ENCODE peak calls at places on chromosomes 4 and X, in seven cellular contexts. Z is sigmoid colon, J is A673, G is psoas muscle, O is right lobe of liver, D is cardiac muscle cell, F is neuronal stem cell. N is an unnamed sample.
A peak's percentile ranks its signal among the peaks of the same experiment; 100 is the strongest.

GRCh38 chr4:5478697-5479096 is 229.7 kb downstream of the EVC2 start:
- DNase-seq in G (no peak), J (no peak), O (no peak), D (no peak), Z (no peak), F (no peak), N (no peak)

GRCh38 chr4:156619154-156619934 is 352.3 kb downstream of the PDGFC start:
- DNase-seq in O (no peak), G (no peak), D (no peak), F (no peak), J (no peak), Z (no peak), N (no peak)

GRCh38 chrX:39756086-39756883 is 341.5 kb downstream of the BCOR start:
- DNase-seq in D (no peak), Z (peak; percentile 73), F (no peak), O (no peak), G (peak; percentile 63), J (no peak), N (no peak)

GRCh38 chrX:97531824-97532223 is 648.1 kb downstream of the RPA4 start:
- DNase-seq in D (no peak), F (no peak), J (no peak), G (no peak), O (no peak), Z (no peak), N (no peak)

GRCh38 chr4:20859097-20859781 is 159.0 kb downstream of the PACRGL start:
- DNase-seq in F (no peak), O (no peak), J (no peak), G (no peak), Z (no peak), D (no peak), N (no peak)

GRCh38 chr4:14180983-14181601 is 553.6 kb upstream of the BOD1L1 start:
- DNase-seq in G (no peak), J (no peak), F (no peak), Z (no peak), D (no peak), O (no peak), N (no peak)

GRCh38 chr4:176236909-176237308 is 32.1 kb downstream of the ASB5 start:
- DNase-seq in G (no peak), F (no peak), J (no peak), D (no peak), Z (no peak), O (no peak), N (no peak)

GRCh38 chr4:57462843-57463242 is 352.7 kb upstream of the IGFBP7 start:
- DNase-seq in G (no peak), F (peak; percentile 31), O (no peak), Z (no peak), D (no peak), J (no peak), N (no peak)

GRCh38 chr4:139808381-139809206 is 143.0 kb downstream of the MGST2 start:
- DNase-seq in J (peak; percentile 21), G (no peak), D (peak; percentile 72), Z (no peak), F (peak; percentile 61), O (no peak), N (no peak)

GRCh38 chrX:30800901-30801300 is 88.2 kb downstream of the TAB3 start:
- DNase-seq in Z (no peak), O (no peak), G (no peak), F (no peak), D (no peak), J (no peak), N (no peak)

GRCh38 chr4:95165926-95166524 is 382.7 kb downstream of the UNC5C start:
- DNase-seq in G (no peak), Z (no peak), F (peak; percentile 63), J (peak; percentile 56), O (no peak), D (peak; percentile 87), N (peak; percentile 83)

GRCh38 chr4:166512267-166512666 is 639.2 kb downstream of the TLL1 start:
- DNase-seq in D (no peak), G (no peak), Z (no peak), J (no peak), O (no peak), F (no peak), N (no peak)

GRCh38 chr4:25358515-25359275 is 18.4 kb upstream of the ANAPC4 start:
- DNase-seq in G (no peak), J (no peak), Z (no peak), F (no peak), O (no peak), D (no peak), N (no peak)

GRCh38 chrX:118965395-118965794 is 9.0 kb upstream of the LONRF3 start:
- DNase-seq in G (no peak), D (no peak), J (no peak), Z (no peak), F (no peak), O (no peak), N (no peak)

GRCh38 chr4:175412161-175412560 is 399.9 kb downstream of the GPM6A start:
- DNase-seq in G (no peak), O (peak; percentile 9), D (no peak), F (no peak), Z (no peak), J (no peak), N (no peak)

GRCh38 chrX:151688695-151689094 is 6.6 kb upstream of the PRRG3 start:
- DNase-seq in J (no peak), Z (no peak), O (no peak), F (no peak), D (no peak), G (no peak), N (no peak)

GRCh38 chr4:42547805-42548204 is 109.1 kb downstream of the ATP8A1 start:
- DNase-seq in O (no peak), F (no peak), G (no peak), J (no peak), D (no peak), Z (no peak), N (no peak)

GRCh38 chrX:64204701-64205440 is 637 bp downstream of the AMER1 start:
- DNase-seq in D (peak; percentile 34), J (peak; percentile 19), F (no peak), O (peak; percentile 57), G (peak; percentile 63), Z (peak; percentile 71), N (peak; percentile 50)

GRCh38 chr4:26780524-26780923 is 80.1 kb upstream of the STIM2 start:
- DNase-seq in O (no peak), F (no peak), J (peak; percentile 30), G (no peak), Z (no peak), D (no peak), N (peak; percentile 95)

GRCh38 chr4:133150643-133151300 is 1.7 kb downstream of the PCDH10 start:
- DNase-seq in J (peak; percentile 32), O (no peak), Z (peak; percentile 61), D (peak; percentile 58), F (no peak), G (peak; percentile 52), N (no peak)

GRCh38 chr4:160685729-160686128 is 1478.1 kb downstream of the FSTL5 start:
- DNase-seq in O (no peak), J (no peak), G (no peak), F (no peak), Z (no peak), D (no peak), N (no peak)

GRCh38 chr4:150167054-150167453 is 88.8 kb downstream of the DCLK2 start:
- DNase-seq in O (no peak), G (no peak), Z (no peak), F (no peak), J (no peak), D (no peak), N (no peak)

GRCh38 chr4:31585503-31585902 is 865.3 kb downstream of the PCDH7 start:
- DNase-seq in O (no peak), J (no peak), Z (no peak), G (no peak), D (no peak), F (no peak), N (no peak)

GRCh38 chr4:94714761-94715160 is 43.0 kb upstream of the BMPR1B start:
- DNase-seq in J (no peak), D (no peak), G (no peak), F (no peak), Z (no peak), O (no peak), N (no peak)

DNA sequence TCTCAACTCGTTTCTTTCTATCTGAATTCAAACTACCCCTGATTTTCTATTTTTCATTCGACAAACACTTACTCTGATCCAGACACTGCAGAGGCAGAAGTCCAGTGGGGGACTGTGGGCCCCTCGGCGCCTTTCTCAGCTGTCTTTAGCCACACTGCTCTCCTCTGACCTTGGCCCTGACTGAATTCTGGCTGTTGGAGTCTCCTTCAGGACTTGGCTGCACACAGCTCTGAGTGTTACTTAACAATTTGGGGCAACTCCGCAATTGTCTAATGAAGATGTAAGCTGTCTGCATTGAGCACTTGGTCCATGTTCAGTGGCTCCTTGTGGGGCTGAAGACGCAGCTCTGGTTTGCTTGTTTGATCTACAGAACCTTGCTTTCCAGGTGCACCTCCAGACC is 57.3 kb upstream of the ACSL1 start:
- DNase-seq in G (no peak), D (no peak), Z (no peak), O (no peak), J (no peak), F (no peak), N (no peak)
- H3K4me1 ChIP-seq in G (no peaks in the 10 kb centered on the region), D (no peaks in the 10 kb centered on the region), Z (no peaks in the 10 kb centered on the region), O (no peaks in the 10 kb centered on the region), J (no peaks in the 10 kb centered on the region), F (no peaks in the 10 kb centered on the region), N (no peaks in the 10 kb centered on the region)

GRCh38 chr4:180057198-180057821 is 2185.9 kb upstream of the TENM3 start:
- DNase-seq in F (peak; percentile 18), O (no peak), J (peak; percentile 30), D (peak; percentile 27), Z (no peak), G (no peak), N (no peak)
- H3K27me3 ChIP-seq in F (peaks cover 70% of the 10 kb centered on the region), O (peaks cover 10% of the 10 kb centered on the region), J (peaks cover 38% of the 10 kb centered on the region), D (peaks cover 49% of the 10 kb centered on the region), Z (peaks cover 17% of the 10 kb centered on the region), G (peaks cover 49% of the 10 kb centered on the region), N (no peaks in the 10 kb centered on the region)

DNA sequence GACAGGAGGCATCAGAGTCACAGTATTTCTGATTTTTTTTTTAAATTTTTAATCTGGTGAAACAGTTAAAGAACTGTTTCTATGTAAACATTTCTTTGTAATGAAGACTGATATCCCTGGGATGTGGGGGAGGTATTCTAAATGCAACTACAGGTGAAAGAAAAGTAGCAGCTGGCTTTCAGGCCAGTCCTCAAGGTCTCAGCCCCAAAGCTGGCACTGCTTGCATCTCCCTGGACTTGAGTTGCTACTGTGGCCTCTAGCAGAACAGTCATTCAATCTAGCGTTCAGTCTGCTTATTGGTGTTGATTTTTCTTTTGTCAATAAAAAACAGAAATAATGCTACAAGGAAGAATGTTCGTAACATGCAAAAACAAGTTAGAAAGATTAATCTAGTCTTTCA is 4.9 kb downstream of the MBNL3 start:
- DNase-seq in G (no peak), D (no peak), F (no peak), J (no peak), O (no peak), Z (no peak), N (no peak)
- H3K27ac ChIP-seq in G (no peak overlapping the region), D (no peak overlapping the region), F (no peak overlapping the region), J (no peak overlapping the region), O (no peak overlapping the region), Z (no peak overlapping the region), N (no peak overlapping the region)

GRCh38 chr4:7828011-7828720 is 111.5 kb downstream of the AFAP1 start:
- DNase-seq in D (no peak), J (peak; percentile 82), F (no peak), G (peak; percentile 75), O (no peak), Z (peak; percentile 92), N (peak; percentile 28)
- H3K4me1 ChIP-seq in D (peaks cover 39% of the 10 kb centered on the region), J (peaks cover 37% of the 10 kb centered on the region), F (peaks cover 3% of the 10 kb centered on the region), G (peaks cover 49% of the 10 kb centered on the region), O (no peaks in the 10 kb centered on the region), Z (peaks cover 56% of the 10 kb centered on the region), N (peaks cover 14% of the 10 kb centered on the region)

N was measured in Karpas-422.